ENCODE peak calls at places on chromosomes 11 and 22, in four cellular contexts. D is HCT116, C is K562, I is H1. E is an unnamed sample.

GRCh38 chr11:6614446-6614845 is 2.4 kb upstream of the TAF10 start:
- DNase-seq in D (no peak), C (no peak), I (no peak), E (no peak)

GRCh38 chr22:31488988-31489617 is 539 bp downstream of the EIF4ENIF1 start:
- DNase-seq in D (no peak), C (no peak), I (peak; percentile 73), E (no peak)

GRCh38 chr11:47917643-47918369 is 62.6 kb upstream of the PTPRJ start:
- DNase-seq in D (peak; percentile 85), C (peak; percentile 78), I (no peak), E (peak; percentile 20)

GRCh38 chr11:134615041-134615615 is 203.1 kb upstream of the B3GAT1 start:
- DNase-seq in D (no peak), C (no peak), I (peak; percentile 14), E (no peak)

GRCh38 chr11:76049506-76049905 is 156.8 kb downstream of the WNT11 start:
- DNase-seq in D (no peak), C (no peak), I (no peak), E (no peak)

GRCh38 chr11:71286701-71287643 is 34.6 kb upstream of the SHANK2 start:
- DNase-seq in D (no peak), C (no peak), I (no peak), E (peak; percentile 38)

GRCh38 chr22:30305519-30305905 is 16.2 kb upstream of the CASTOR1 start:
- DNase-seq in D (no peak), C (no peak), I (no peak), E (no peak)

GRCh38 chr11:73331138-73331916 is 23.3 kb downstream of the ARHGEF17 start:
- DNase-seq in D (no peak), C (peak; percentile 66), I (peak; percentile 84), E (peak; percentile 92)

GRCh38 chr11:112265659-112266409 is 5.2 kb upstream of the PLET1 start:
- DNase-seq in D (no peak), C (no peak), I (no peak), E (no peak)

GRCh38 chr11:36345084-36345511 is 49.0 kb downstream of the PRR5L start:
- DNase-seq in D (no peak), C (no peak), I (no peak), E (no peak)

GRCh38 chr11:100546714-100547113 is 140.4 kb upstream of the ARHGAP42 start:
- DNase-seq in D (peak; percentile 21), C (no peak), I (no peak), E (no peak)

GRCh38 chr22:50314455-50315288 is 7.2 kb upstream of the PLXNB2 start:
- DNase-seq in D (no peak), C (peak; percentile 52), I (peak; percentile 59), E (no peak)

GRCh38 chr11:5604896-5605295 is 8.5 kb downstream of the TRIM6 start:
- DNase-seq in D (no peak), C (no peak), I (no peak), E (no peak)

GRCh38 chr11:111631666-111632039 is 29.4 kb downstream of the SIK2 start:
- DNase-seq in D (no peak), C (no peak), I (no peak), E (peak; percentile 21)

GRCh38 chr11:77401486-77402217 is 72.2 kb downstream of the PAK1 start:
- DNase-seq in D (no peak), C (no peak), I (no peak), E (no peak)

GRCh38 chr11:8209208-8209807 is 40.5 kb upstream of the RIC3 start:
- DNase-seq in D (no peak), C (peak; percentile 75), I (peak; percentile 92), E (no peak)

GRCh38 chr11:118411523-118411922 is 10.1 kb downstream of the ATP5MG start:
- DNase-seq in D (no peak), C (no peak), I (no peak), E (peak; percentile 21)

GRCh38 chr11:127133061-127133460 is 132.5 kb upstream of the KIRREL3 start:
- DNase-seq in D (no peak), C (no peak), I (no peak), E (no peak)

GRCh38 chr11:14012836-14013235 is 50.3 kb downstream of the SPON1 start:
- DNase-seq in D (no peak), C (no peak), I (no peak), E (no peak)

GRCh38 chr11:12056112-12056511 is 47.7 kb upstream of the DKK3 start:
- DNase-seq in D (no peak), C (no peak), I (no peak), E (no peak)

GRCh38 chr11:74474316-74474715 is 7.0 kb upstream of the KCNE3 start:
- DNase-seq in D (no peak), C (no peak), I (no peak), E (no peak)

GRCh38 chr11:58905716-58906547 is 33.4 kb upstream of the GLYATL1 start:
- DNase-seq in D (no peak), C (peak; percentile 24), I (peak; percentile 86), E (no peak)

GRCh38 chr11:10481567-10482349 is 26.7 kb downstream of the AMPD3 start:
- DNase-seq in D (no peak), C (no peak), I (no peak), E (no peak)

GRCh38 chr22:37659897-37660708 is 1.6 kb downstream of the PDXP start:
- DNase-seq in D (no peak), C (no peak), I (no peak), E (no peak)
- TF ChIP-seq FOSL1 in D (no peak), C (no peak), I (no peak), E (no peak)

DNA sequence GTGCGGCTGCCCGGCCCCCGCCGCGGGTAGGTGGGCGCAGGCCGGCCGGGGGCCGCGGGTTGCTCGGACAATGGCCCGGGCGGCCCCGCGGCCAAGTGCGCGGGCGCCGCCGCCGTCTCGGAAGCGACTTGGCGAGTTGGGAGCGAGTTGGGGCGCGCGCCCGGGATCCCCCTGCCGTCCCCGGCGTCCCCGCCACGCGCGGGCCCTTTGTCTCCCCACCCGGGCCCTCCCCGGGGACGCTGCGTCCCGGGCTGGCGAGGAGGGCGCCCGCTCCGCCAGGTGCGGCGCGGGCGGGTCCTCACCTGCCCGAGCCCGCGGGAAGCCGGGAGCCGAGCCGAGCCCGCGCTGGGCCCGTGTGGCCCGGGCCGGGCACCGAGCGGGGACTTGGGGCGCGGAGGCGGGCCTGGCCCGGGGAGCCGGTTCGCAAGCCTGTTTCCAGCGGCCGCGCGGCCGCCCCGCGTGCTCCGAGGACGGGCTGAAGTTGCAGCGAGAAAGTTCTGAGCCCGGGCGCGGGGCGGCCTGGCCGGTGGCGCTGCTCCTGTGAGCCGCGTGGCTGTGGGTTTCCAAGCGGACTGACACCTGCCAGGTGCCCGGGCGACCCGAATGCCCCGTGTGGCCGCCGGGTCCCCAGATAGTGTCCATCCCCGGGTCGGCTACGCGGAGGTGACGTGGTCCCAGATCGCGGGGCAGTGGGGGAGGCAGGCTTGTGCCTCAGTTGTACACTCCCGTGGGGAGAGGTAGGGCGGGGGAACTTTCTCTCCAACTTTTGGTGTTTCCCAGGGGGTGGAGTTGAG is 586 bp downstream of the LRP5 start:
- DNase-seq in D (no peak), C (peak; percentile 84), I (no peak), E (no peak)
- TF ChIP-seq EZH2 in D (no peak), C (no peak), I (no peak), E (no peak)

DNA sequence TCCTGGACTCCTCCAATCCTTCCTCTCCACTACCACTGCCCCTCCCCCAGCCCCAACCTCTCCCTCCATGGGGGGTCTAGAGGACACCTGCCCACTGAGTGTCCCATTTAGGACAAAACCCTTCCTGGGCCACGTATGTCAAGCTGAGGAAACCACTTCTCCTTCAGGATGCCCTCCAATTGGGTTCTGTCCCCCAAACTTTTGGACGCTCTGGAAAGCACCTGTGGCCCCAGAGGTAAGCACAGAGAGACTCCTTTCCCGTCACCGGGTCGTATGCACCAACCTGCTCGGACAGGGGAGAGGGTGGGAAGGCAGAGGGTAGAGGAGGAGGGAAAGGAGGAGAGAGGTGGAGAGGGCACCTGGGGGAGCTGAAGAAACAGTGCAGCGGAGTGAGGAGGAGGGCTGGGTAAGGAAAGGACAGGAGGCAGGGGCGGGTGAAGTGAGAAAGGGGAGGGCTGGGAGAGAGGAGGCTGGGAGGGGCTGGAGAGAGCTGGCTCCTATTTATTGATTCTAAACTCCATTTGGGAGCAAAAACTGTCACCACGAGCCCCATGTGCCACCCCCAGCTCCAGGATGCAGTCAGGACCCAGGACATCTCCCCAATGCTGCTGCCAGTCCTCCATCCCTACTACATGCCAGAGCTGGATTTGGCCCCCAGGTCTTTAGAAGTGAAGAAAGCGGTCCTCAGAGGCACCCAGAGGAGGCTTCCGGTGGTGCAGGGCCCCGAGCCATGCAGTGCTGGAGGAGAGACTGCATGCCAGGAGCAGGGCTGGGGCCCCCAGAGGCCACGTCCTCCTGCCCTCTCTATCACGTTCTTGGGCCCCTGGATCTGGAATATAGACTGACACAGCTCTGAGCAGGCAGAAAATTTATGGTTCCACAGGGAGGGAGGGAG is 53.6 kb downstream of the SLC22A12 start:
- DNase-seq in D (no peak), C (peak; percentile 35), I (peak; percentile 67), E (no peak)
- TF ChIP-seq FOSL1 in D (no peak), C (no peak), I (no peak), E (no peak)

GRCh38 chr11:125261471-125262087 is 97.0 kb downstream of the PKNOX2 start:
- DNase-seq in D (no peak), C (no peak), I (no peak), E (no peak)

GRCh38 chr11:125262825-125263218 is 98.3 kb downstream of the PKNOX2 start:
- DNase-seq in D (no peak), C (no peak), I (peak; percentile 68), E (no peak)

GRCh38 chr11:125263268-125263790 is 98.8 kb downstream of the PKNOX2 start:
- DNase-seq in D (no peak), C (no peak), I (peak; percentile 87), E (peak; percentile 69)

GRCh38 chr11:125264091-125265022 is 99.8 kb downstream of the PKNOX2 start:
- DNase-seq in D (no peak), C (no peak), I (no peak), E (no peak)

DNA sequence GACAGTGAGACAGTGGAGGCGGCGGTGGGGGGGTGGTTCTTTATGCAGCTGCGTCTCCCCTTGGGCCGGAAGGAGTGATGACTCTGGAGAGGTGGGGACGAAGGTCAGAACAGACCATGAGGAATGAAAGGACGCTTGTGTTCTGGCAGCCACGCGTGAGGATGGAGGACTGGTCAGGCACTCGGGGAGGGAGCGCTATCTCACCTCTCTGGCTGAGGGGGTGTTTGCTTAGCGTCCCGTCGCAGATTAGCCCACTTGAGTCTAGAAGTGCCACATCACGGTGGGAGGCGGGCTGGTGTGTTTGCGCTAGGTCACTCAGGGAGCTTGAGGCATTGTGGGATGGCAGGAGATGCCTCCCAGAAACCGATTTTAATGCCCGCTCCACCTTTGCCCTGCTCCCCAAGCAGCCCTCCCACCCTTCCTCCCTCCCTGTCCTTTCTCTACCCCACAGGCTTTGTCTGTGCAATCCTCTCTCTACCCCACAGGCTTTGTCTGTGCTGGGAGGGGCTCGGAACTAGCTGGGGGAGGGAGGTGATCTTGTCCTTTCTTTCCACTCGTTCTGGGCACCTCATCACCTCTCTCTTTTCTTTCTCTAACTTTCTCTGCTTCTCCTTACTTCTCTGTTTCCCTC is 97.8 kb downstream of the PKNOX2 start:
- DNase-seq in D (no peak), C (no peak), I (no peak), E (peak; percentile 28)
- TF ChIP-seq EZH2 in D (no peak), C (no peak), I (no peak), E (no peak)

DNA sequence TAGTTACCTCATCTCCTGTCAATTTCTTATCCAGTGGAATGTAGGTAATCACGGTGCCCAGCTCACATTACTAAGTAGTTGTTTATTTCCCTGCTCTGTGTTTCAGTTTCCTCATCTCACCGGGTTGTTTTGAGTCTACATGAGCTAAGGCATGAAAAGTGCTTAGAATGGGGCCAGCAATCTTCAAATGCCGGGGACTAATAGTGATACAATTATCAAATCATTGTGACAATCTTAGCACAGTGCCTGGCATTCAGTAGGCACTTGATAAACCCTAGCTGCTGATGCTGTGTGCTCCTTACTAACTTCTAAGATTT is 53.3 kb upstream of the CD5 start:
- DNase-seq in D (no peak), C (no peak), I (no peak), E (no peak)
- TF ChIP-seq FOSL1 in D (no peak), C (no peak), I (no peak), E (no peak)

GRCh38 chr22:40241200-40241763 is 63.6 kb downstream of the TNRC6B start:
- DNase-seq in D (no peak), C (no peak), I (no peak), E (no peak)
- TF ChIP-seq EZH2 in D (no peak), C (no peak), I (no peak), E (no peak)

E was measured in HepG2.